ENCODE peak calls at places on chromosomes 7 and 10, in four cellular contexts. One of them, this sample, is unnamed.

GRCh38 chr7:51146816-51147586 is 169.6 kb downstream of the COBL start:
- DNase-seq in K562: no peak
- DNase-seq in A549: no peak
- DNase-seq in GM12878: no peak
- DNase-seq in this sample: no peak

GRCh38 chr7:144691240-144691639 is 144.6 kb downstream of the TPK1 start:
- DNase-seq in K562: no peak
- DNase-seq in A549: no peak
- DNase-seq in GM12878: no peak
- DNase-seq in this sample: no peak

GRCh38 chr10:110676016-110676415 is 31.9 kb downstream of the RBM20 start:
- DNase-seq in K562: no peak
- DNase-seq in A549: no peak
- DNase-seq in GM12878: no peak
- DNase-seq in this sample: no peak

GRCh38 chr10:89744021-89744420 is 42.6 kb downstream of the KIF20B start:
- DNase-seq in K562: no peak
- DNase-seq in A549: no peak
- DNase-seq in GM12878: no peak
- DNase-seq in this sample: peak

GRCh38 chr10:98405422-98405821 is 9.6 kb downstream of the PYROXD2 start:
- DNase-seq in K562: no peak
- DNase-seq in A549: no peak
- DNase-seq in GM12878: no peak
- DNase-seq in this sample: peak

GRCh38 chr10:58212622-58213021 is 55.1 kb downstream of the IPMK start:
- DNase-seq in K562: no peak
- DNase-seq in A549: no peak
- DNase-seq in GM12878: no peak
- DNase-seq in this sample: no peak

GRCh38 chr10:31886885-31887284 is 41.7 kb downstream of the ARHGAP12 start:
- DNase-seq in K562: no peak
- DNase-seq in A549: no peak
- DNase-seq in GM12878: no peak
- DNase-seq in this sample: peak

GRCh38 chr7:101017099-101017777 is 2.6 kb upstream of the MUC17 start:
- DNase-seq in K562: peak
- DNase-seq in A549: peak
- DNase-seq in GM12878: peak
- DNase-seq in this sample: peak

GRCh38 chr7:51472873-51473272 is 156.3 kb upstream of the COBL start:
- DNase-seq in K562: no peak
- DNase-seq in A549: no peak
- DNase-seq in GM12878: no peak
- DNase-seq in this sample: no peak

GRCh38 chr10:490891-491571 is 198.4 kb downstream of the DIP2C start:
- DNase-seq in K562: no peak
- DNase-seq in A549: no peak
- DNase-seq in GM12878: no peak
- DNase-seq in this sample: peak

GRCh38 chr7:135253851-135254815 is 20.5 kb downstream of the STRA8 start:
- DNase-seq in K562: no peak
- DNase-seq in A549: peak
- DNase-seq in GM12878: no peak
- DNase-seq in this sample: peak

GRCh38 chr10:46551701-46552525 is 4.5 kb downstream of the GPRIN2 start:
- DNase-seq in K562: no peak
- DNase-seq in A549: no peak
- DNase-seq in GM12878: no peak
- DNase-seq in this sample: no peak

GRCh38 chr10:103659674-103660363 is 166.3 kb downstream of the NEURL1 start:
- DNase-seq in K562: no peak
- DNase-seq in A549: no peak
- DNase-seq in GM12878: no peak
- DNase-seq in this sample: peak

GRCh38 chr7:74606101-74606908 is 51.2 kb upstream of the GTF2I start:
- DNase-seq in K562: peak
- DNase-seq in A549: no peak
- DNase-seq in GM12878: no peak
- DNase-seq in this sample: no peak

GRCh38 chr7:469591-469961 is 50.1 kb downstream of the PDGFA start:
- DNase-seq in K562: no peak
- DNase-seq in A549: no peak
- DNase-seq in GM12878: no peak
- DNase-seq in this sample: no peak

GRCh38 chr10:114525368-114525949 is 121.2 kb upstream of the AFAP1L2 start:
- DNase-seq in K562: no peak
- DNase-seq in A549: no peak
- DNase-seq in GM12878: no peak
- DNase-seq in this sample: no peak

GRCh38 chr10:113854757-113855626 is 531 bp downstream of the NHLRC2 start:
- DNase-seq in K562: peak
- DNase-seq in A549: peak
- DNase-seq in GM12878: no peak
- DNase-seq in this sample: peak

GRCh38 chr7:31603076-31603475 is 83.9 kb upstream of the PPP1R17 start:
- DNase-seq in K562: no peak
- DNase-seq in A549: no peak
- DNase-seq in GM12878: no peak
- DNase-seq in this sample: no peak

GRCh38 chr7:139798221-139798620 is 20.4 kb upstream of the HIPK2 start:
- DNase-seq in K562: no peak
- DNase-seq in A549: no peak
- DNase-seq in GM12878: peak
- DNase-seq in this sample: no peak

GRCh38 chr10:30000802-30001571 is 58.4 kb downstream of the JCAD start:
- DNase-seq in K562: no peak
- DNase-seq in A549: no peak
- DNase-seq in GM12878: no peak
- DNase-seq in this sample: peak

GRCh38 chr10:66927271-66927950 is 1.6 kb downstream of the LRRTM3 start:
- DNase-seq in K562: no peak
- DNase-seq in A549: no peak
- DNase-seq in GM12878: no peak
- DNase-seq in this sample: no peak

GRCh38 chr7:155337946-155338631 is 40.4 kb downstream of the INSIG1 start:
- DNase-seq in K562: no peak
- DNase-seq in A549: no peak
- DNase-seq in GM12878: no peak
- DNase-seq in this sample: no peak

GRCh38 chr7:51141451-51141971 is 175.1 kb downstream of the COBL start:
- DNase-seq in K562: peak
- DNase-seq in A549: peak
- DNase-seq in GM12878: no peak
- DNase-seq in this sample: peak

GRCh38 chr7:148367701-148368475 is 222.7 kb upstream of the C7orf33 start:
- DNase-seq in K562: no peak
- DNase-seq in A549: no peak
- DNase-seq in GM12878: no peak
- DNase-seq in this sample: no peak

GRCh38 chr10:116767235-116767634 is 24.9 kb upstream of the HSPA12A start:
- DNase-seq in K562: no peak
- DNase-seq in A549: peak
- DNase-seq in GM12878: no peak
- DNase-seq in this sample: no peak

GRCh38 chr7:157927313-157927925 is 590.6 kb downstream of the DNAJB6 start:
- DNase-seq in K562: no peak
- DNase-seq in A549: no peak
- DNase-seq in GM12878: no peak
- DNase-seq in this sample: no peak

GRCh38 chr10:9140373-9140772 is 1085.9 kb downstream of the GATA3 start:
- DNase-seq in K562: no peak
- DNase-seq in A549: no peak
- DNase-seq in GM12878: no peak
- DNase-seq in this sample: no peak

GRCh38 chr10:29807407-29807806 is 172.6 kb upstream of the SVIL start:
- DNase-seq in K562: no peak
- DNase-seq in A549: peak
- DNase-seq in GM12878: no peak
- DNase-seq in this sample: peak

GRCh38 chr7:12518920-12519681 is 51.4 kb upstream of the SCIN start:
- DNase-seq in K562: peak
- DNase-seq in A549: peak
- DNase-seq in GM12878: no peak
- DNase-seq in this sample: no peak

GRCh38 chr7:5630670-5631069 is 150.8 kb downstream of the RNF216 start:
- DNase-seq in K562: no peak
- DNase-seq in A549: no peak
- DNase-seq in GM12878: no peak
- DNase-seq in this sample: no peak

GRCh38 chr10:119595134-119595714 is 1.5 kb downstream of the TIAL1 start:
- DNase-seq in K562: no peak
- DNase-seq in A549: no peak
- DNase-seq in GM12878: no peak
- DNase-seq in this sample: peak

GRCh38 chr10:119595715-119596515 is 849 bp downstream of the TIAL1 start:
- DNase-seq in K562: peak
- DNase-seq in A549: peak
- DNase-seq in GM12878: no peak
- DNase-seq in this sample: peak

GRCh38 chr10:119598397-119598796 is 1.6 kb upstream of the TIAL1 start:
- DNase-seq in K562: no peak
- DNase-seq in A549: no peak
- DNase-seq in GM12878: no peak
- DNase-seq in this sample: no peak

GRCh38 chr10:119596537-119597404 is at the start of gene TIAL1:
- DNase-seq in K562: peak
- DNase-seq in A549: peak
- DNase-seq in GM12878: peak
- DNase-seq in this sample: peak

DNA sequence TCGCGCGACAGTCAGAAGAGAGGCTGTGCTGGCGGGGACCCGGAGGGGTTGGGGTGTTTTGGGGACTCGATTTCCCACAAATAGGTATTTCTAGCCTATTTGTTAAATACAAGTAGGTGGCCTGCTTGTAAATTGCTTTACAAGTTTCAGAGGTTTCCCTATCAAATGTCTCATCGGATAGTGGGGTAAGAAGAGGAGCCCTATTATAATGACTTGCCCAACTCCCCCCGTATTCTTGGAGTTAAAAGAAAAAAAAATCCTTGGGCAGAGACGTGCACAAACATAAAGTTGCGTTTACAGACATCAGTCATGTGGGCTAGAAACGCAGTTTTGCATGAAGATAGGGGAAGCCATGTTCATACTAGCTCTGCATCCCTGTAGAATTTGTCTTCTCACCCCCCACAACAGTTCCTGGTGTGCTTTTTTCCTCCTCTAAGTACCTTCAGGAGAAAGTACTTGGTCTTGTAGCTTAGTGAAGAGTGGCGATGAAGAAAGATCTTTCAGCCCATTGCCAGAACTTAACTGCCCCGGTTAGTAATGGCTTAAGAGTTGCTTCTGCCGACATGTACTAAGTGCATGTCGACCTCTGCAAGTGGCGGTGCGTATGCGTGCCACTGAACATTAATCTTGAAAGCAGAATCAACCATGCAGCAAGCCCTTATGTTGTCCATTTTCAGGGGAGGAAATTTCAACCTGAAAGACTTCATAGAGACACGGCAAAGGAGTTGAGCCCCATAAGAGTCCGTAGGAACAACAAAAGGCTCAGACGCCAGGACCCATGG is 832 bp upstream of the TIAL1 start:
- DNase-seq in K562: no peak
- DNase-seq in A549: no peak
- DNase-seq in GM12878: peak
- DNase-seq in this sample: no peak
- TF ChIP-seq ELK1 in K562: no peak
- TF ChIP-seq ELK1 in A549: no peak
- TF ChIP-seq ELK1 in GM12878: no peak
- TF ChIP-seq ELK1 in this sample: no peak

GRCh38 chr10:6669269-6669859 is 89.3 kb upstream of the PRKCQ start:
- DNase-seq in K562: peak
- DNase-seq in A549: peak
- DNase-seq in GM12878: no peak
- DNase-seq in this sample: peak
- TF ChIP-seq ELK1 in K562: no peak
- TF ChIP-seq ELK1 in A549: no peak
- TF ChIP-seq ELK1 in GM12878: no peak
- TF ChIP-seq ELK1 in this sample: no peak

DNA sequence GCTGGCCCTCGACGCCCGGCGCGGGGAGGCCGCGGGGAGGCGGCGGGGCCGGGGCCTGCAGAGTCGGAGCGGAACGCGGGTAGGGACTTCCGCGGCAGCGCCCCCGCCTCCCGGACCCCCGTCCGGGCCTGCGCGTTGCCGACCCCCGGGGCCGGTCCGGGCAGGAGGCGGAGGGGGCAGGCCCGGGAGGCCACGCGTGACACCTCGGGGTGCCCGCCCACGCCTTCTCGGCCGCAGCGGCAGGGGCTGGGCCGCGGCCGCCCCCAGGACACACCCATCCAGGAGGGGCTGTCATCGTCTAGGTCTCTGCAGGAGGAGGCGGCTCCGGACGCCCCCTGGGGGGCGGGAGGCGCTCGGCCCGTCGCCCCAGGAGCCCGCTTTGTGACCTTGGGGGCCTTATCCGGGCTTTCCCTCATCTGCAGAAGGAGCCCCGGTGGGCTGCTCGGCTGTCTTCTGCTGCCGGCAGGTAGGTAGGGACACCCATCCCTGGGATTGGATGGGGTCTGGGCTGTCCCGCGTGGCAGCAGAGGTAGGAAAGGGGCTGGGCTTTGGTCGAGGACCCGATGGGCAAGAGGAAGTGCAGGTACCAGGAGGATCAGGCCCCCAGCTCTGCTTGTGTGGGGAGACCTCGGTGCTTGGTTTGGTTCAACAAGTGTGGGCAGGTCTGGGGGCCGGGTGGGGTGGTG is 569 bp downstream of the ZNF316 start:
- DNase-seq in K562: peak
- DNase-seq in A549: peak
- DNase-seq in GM12878: no peak
- DNase-seq in this sample: peak
- TF ChIP-seq ELK1 in K562: no peak
- TF ChIP-seq ELK1 in A549: no peak
- TF ChIP-seq ELK1 in GM12878: no peak
- TF ChIP-seq ELK1 in this sample: no peak

GRCh38 chr10:127945335-127945734 is 38.4 kb downstream of the PTPRE start:
- DNase-seq in K562: no peak
- DNase-seq in A549: no peak
- DNase-seq in GM12878: no peak
- DNase-seq in this sample: peak
- TF ChIP-seq ELK1 in K562: no peak
- TF ChIP-seq ELK1 in A549: no peak
- TF ChIP-seq ELK1 in GM12878: no peak
- TF ChIP-seq ELK1 in this sample: no peak

DNA sequence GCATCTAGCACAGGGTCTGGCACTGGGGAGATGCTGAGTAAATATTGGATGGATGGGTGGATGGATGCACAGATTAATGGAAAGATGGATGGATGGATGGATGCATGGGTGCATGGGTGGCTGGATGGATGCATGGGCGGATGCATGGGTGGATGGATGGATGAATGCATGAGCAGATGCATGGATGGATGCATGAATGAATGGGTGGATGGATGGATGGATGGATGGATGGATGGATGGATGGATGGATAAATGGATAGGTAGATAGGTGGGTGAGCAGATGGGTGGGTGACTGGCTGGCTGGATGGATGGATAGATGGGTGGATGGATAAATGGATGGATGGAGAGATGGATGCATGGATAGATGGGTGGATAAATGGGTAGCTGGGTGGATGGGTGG is 5.7 kb downstream of the PAX4 start:
- DNase-seq in K562: no peak
- DNase-seq in A549: no peak
- DNase-seq in GM12878: no peak
- DNase-seq in this sample: no peak
- TF ChIP-seq ELK1 in K562: no peak
- TF ChIP-seq ELK1 in A549: no peak
- TF ChIP-seq ELK1 in GM12878: no peak
- TF ChIP-seq ELK1 in this sample: no peak